ENCODE peak calls at places on chromosomes 12 and 14, in ten cellular contexts. One of them, this sample, is unnamed.

GRCh38 chr12:92378682-92379479 is 233.2 kb upstream of the BTG1 start:
- DNase-seq in gastrocnemius medialis: no peak
- DNase-seq in suprapubic skin: no peak
- DNase-seq in tibial nerve: no peak
- DNase-seq in NB4: no peak
- DNase-seq in uterus: no peak
- DNase-seq in adrenal gland: no peak
- DNase-seq in body of pancreas: no peak
- DNase-seq in A549: no peak
- DNase-seq in K562: peak
- DNase-seq in this sample: no peak

GRCh38 chr12:55675671-55676070 is 32.0 kb downstream of the ITGA7 start:
- DNase-seq in body of pancreas: no peak
- DNase-seq in tibial nerve: no peak
- DNase-seq in K562: no peak
- DNase-seq in suprapubic skin: no peak
- DNase-seq in gastrocnemius medialis: no peak
- DNase-seq in NB4: no peak
- DNase-seq in uterus: no peak
- DNase-seq in adrenal gland: no peak
- DNase-seq in A549: no peak
- DNase-seq in this sample: no peak

GRCh38 chr14:88045705-88046104 is 40.8 kb downstream of the GPR65 start:
- DNase-seq in tibial nerve: no peak
- DNase-seq in A549: no peak
- DNase-seq in K562: no peak
- DNase-seq in NB4: no peak
- DNase-seq in gastrocnemius medialis: peak
- DNase-seq in uterus: no peak
- DNase-seq in adrenal gland: no peak
- DNase-seq in suprapubic skin: no peak
- DNase-seq in body of pancreas: peak
- DNase-seq in this sample: no peak

GRCh38 chr14:105479438-105480164 is 5.0 kb downstream of the CRIP2 start:
- DNase-seq in NB4: no peak
- DNase-seq in uterus: no peak
- DNase-seq in gastrocnemius medialis: no peak
- DNase-seq in suprapubic skin: peak
- DNase-seq in A549: no peak
- DNase-seq in body of pancreas: no peak
- DNase-seq in adrenal gland: no peak
- DNase-seq in K562: no peak
- DNase-seq in tibial nerve: no peak
- DNase-seq in this sample: no peak

GRCh38 chr12:65881348-65881961 is 57.2 kb downstream of the HMGA2 start:
- DNase-seq in NB4: peak
- DNase-seq in uterus: peak
- DNase-seq in A549: no peak
- DNase-seq in tibial nerve: peak
- DNase-seq in gastrocnemius medialis: peak
- DNase-seq in K562: no peak
- DNase-seq in body of pancreas: peak
- DNase-seq in adrenal gland: peak
- DNase-seq in suprapubic skin: no peak
- DNase-seq in this sample: peak

GRCh38 chr12:78208106-78208505 is 377.4 kb downstream of the NAV3 start:
- DNase-seq in uterus: no peak
- DNase-seq in suprapubic skin: no peak
- DNase-seq in NB4: no peak
- DNase-seq in body of pancreas: no peak
- DNase-seq in A549: no peak
- DNase-seq in tibial nerve: no peak
- DNase-seq in adrenal gland: no peak
- DNase-seq in gastrocnemius medialis: no peak
- DNase-seq in K562: no peak
- DNase-seq in this sample: no peak

GRCh38 chr12:76270657-76271358 is 77.4 kb downstream of the BBS10 start:
- DNase-seq in K562: no peak
- DNase-seq in A549: no peak
- DNase-seq in uterus: no peak
- DNase-seq in tibial nerve: no peak
- DNase-seq in suprapubic skin: no peak
- DNase-seq in NB4: no peak
- DNase-seq in adrenal gland: no peak
- DNase-seq in gastrocnemius medialis: no peak
- DNase-seq in body of pancreas: no peak
- DNase-seq in this sample: no peak

GRCh38 chr14:104676694-104677505 is 12.5 kb upstream of the INF2 start:
- DNase-seq in gastrocnemius medialis: no peak
- DNase-seq in adrenal gland: no peak
- DNase-seq in A549: no peak
- DNase-seq in NB4: peak
- DNase-seq in suprapubic skin: peak
- DNase-seq in tibial nerve: no peak
- DNase-seq in body of pancreas: no peak
- DNase-seq in K562: peak
- DNase-seq in uterus: peak
- DNase-seq in this sample: no peak

GRCh38 chr14:64035143-64035542 is 182.3 kb downstream of the SYNE2 start:
- DNase-seq in tibial nerve: no peak
- DNase-seq in suprapubic skin: no peak
- DNase-seq in body of pancreas: no peak
- DNase-seq in gastrocnemius medialis: no peak
- DNase-seq in uterus: no peak
- DNase-seq in adrenal gland: no peak
- DNase-seq in A549: no peak
- DNase-seq in NB4: no peak
- DNase-seq in K562: no peak
- DNase-seq in this sample: no peak

GRCh38 chr14:103156733-103157411 is 33.6 kb downstream of the TNFAIP2 start:
- DNase-seq in adrenal gland: no peak
- DNase-seq in tibial nerve: no peak
- DNase-seq in uterus: no peak
- DNase-seq in suprapubic skin: no peak
- DNase-seq in gastrocnemius medialis: no peak
- DNase-seq in K562: no peak
- DNase-seq in body of pancreas: no peak
- DNase-seq in A549: no peak
- DNase-seq in NB4: no peak
- DNase-seq in this sample: no peak

GRCh38 chr12:50325890-50326391 is 42.6 kb upstream of the LIMA1 start:
- DNase-seq in body of pancreas: peak
- DNase-seq in NB4: no peak
- DNase-seq in uterus: no peak
- DNase-seq in tibial nerve: no peak
- DNase-seq in K562: no peak
- DNase-seq in A549: peak
- DNase-seq in suprapubic skin: no peak
- DNase-seq in gastrocnemius medialis: no peak
- DNase-seq in adrenal gland: no peak
- DNase-seq in this sample: no peak

GRCh38 chr12:109741970-109742372 is 28.3 kb downstream of the FAM222A start:
- DNase-seq in NB4: no peak
- DNase-seq in tibial nerve: peak
- DNase-seq in uterus: peak
- DNase-seq in adrenal gland: peak
- DNase-seq in K562: no peak
- DNase-seq in suprapubic skin: peak
- DNase-seq in gastrocnemius medialis: no peak
- DNase-seq in body of pancreas: peak
- DNase-seq in A549: no peak
- DNase-seq in this sample: peak

GRCh38 chr12:53564941-53565340 is 57.7 kb upstream of the NPFF start:
- DNase-seq in tibial nerve: no peak
- DNase-seq in NB4: peak
- DNase-seq in uterus: peak
- DNase-seq in K562: no peak
- DNase-seq in A549: no peak
- DNase-seq in suprapubic skin: no peak
- DNase-seq in adrenal gland: no peak
- DNase-seq in body of pancreas: no peak
- DNase-seq in gastrocnemius medialis: peak
- DNase-seq in this sample: no peak

GRCh38 chr12:575948-576612 is 87.2 kb downstream of the NINJ2 start:
- DNase-seq in suprapubic skin: peak
- DNase-seq in NB4: peak
- DNase-seq in tibial nerve: peak
- DNase-seq in adrenal gland: peak
- DNase-seq in body of pancreas: peak
- DNase-seq in gastrocnemius medialis: peak
- DNase-seq in K562: peak
- DNase-seq in A549: peak
- DNase-seq in uterus: peak
- DNase-seq in this sample: peak
- TF ChIP-seq POLR2A in suprapubic skin: no peak
- TF ChIP-seq POLR2A in NB4: peak
- TF ChIP-seq POLR2A in tibial nerve: no peak
- TF ChIP-seq POLR2A in adrenal gland: no peak
- TF ChIP-seq POLR2A in body of pancreas: no peak
- TF ChIP-seq POLR2A in gastrocnemius medialis: peak
- TF ChIP-seq POLR2A in K562: peak
- TF ChIP-seq POLR2A in A549: peak
- TF ChIP-seq POLR2A in uterus: no peak
- TF ChIP-seq POLR2A in this sample: no peak

DNA sequence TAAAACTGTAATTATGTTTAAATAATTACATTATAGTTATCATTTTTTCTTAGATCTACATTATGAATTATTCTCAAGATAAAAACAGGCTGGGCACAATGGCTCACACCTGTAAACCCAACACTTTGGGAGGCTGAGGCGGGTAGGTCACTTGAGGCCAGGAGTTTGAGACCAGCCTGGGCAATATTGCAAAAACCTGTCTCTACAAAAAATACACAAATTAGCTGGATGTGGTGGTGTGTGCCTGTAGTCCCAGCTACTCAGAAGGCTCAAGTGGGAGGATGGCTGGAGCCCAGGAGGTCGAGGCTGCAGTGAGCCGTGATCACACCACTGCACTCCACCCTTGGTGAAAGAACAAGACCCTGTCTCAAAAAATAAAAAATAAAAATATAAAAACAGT is 40.3 kb upstream of the KCNJ8 start:
- DNase-seq in tibial nerve: no peak
- DNase-seq in A549: no peak
- DNase-seq in uterus: no peak
- DNase-seq in adrenal gland: no peak
- DNase-seq in body of pancreas: no peak
- DNase-seq in gastrocnemius medialis: no peak
- DNase-seq in K562: no peak
- DNase-seq in NB4: no peak
- DNase-seq in suprapubic skin: no peak
- DNase-seq in this sample: no peak
- TF ChIP-seq CTCF in tibial nerve: no peak
- TF ChIP-seq CTCF in A549: no peak
- TF ChIP-seq CTCF in uterus: no peak
- TF ChIP-seq CTCF in adrenal gland: no peak
- TF ChIP-seq CTCF in body of pancreas: no peak
- TF ChIP-seq CTCF in gastrocnemius medialis: no peak
- TF ChIP-seq CTCF in K562: no peak
- TF ChIP-seq CTCF in NB4: no peak
- TF ChIP-seq CTCF in suprapubic skin: no peak
- TF ChIP-seq CTCF in this sample: no peak

GRCh38 chr14:50103558-50103957 is 12.8 kb downstream of the VCPKMT start:
- DNase-seq in body of pancreas: no peak
- DNase-seq in NB4: no peak
- DNase-seq in uterus: no peak
- DNase-seq in adrenal gland: no peak
- DNase-seq in K562: no peak
- DNase-seq in A549: no peak
- DNase-seq in suprapubic skin: no peak
- DNase-seq in gastrocnemius medialis: no peak
- DNase-seq in tibial nerve: no peak
- DNase-seq in this sample: no peak

GRCh38 chr14:50101417-50101816 is 15.0 kb downstream of the VCPKMT start:
- DNase-seq in suprapubic skin: no peak
- DNase-seq in A549: no peak
- DNase-seq in NB4: no peak
- DNase-seq in tibial nerve: no peak
- DNase-seq in uterus: no peak
- DNase-seq in adrenal gland: no peak
- DNase-seq in gastrocnemius medialis: no peak
- DNase-seq in body of pancreas: no peak
- DNase-seq in K562: no peak
- DNase-seq in this sample: no peak

GRCh38 chr14:50095895-50096294 is 20.5 kb downstream of the VCPKMT start:
- DNase-seq in K562: no peak
- DNase-seq in gastrocnemius medialis: no peak
- DNase-seq in suprapubic skin: no peak
- DNase-seq in tibial nerve: no peak
- DNase-seq in A549: no peak
- DNase-seq in adrenal gland: no peak
- DNase-seq in body of pancreas: no peak
- DNase-seq in NB4: peak
- DNase-seq in uterus: no peak
- DNase-seq in this sample: no peak

GRCh38 chr14:50100824-50101223 is 15.5 kb downstream of the VCPKMT start:
- DNase-seq in A549: no peak
- DNase-seq in uterus: no peak
- DNase-seq in tibial nerve: no peak
- DNase-seq in body of pancreas: no peak
- DNase-seq in gastrocnemius medialis: no peak
- DNase-seq in K562: no peak
- DNase-seq in NB4: no peak
- DNase-seq in adrenal gland: no peak
- DNase-seq in suprapubic skin: no peak
- DNase-seq in this sample: no peak

DNA sequence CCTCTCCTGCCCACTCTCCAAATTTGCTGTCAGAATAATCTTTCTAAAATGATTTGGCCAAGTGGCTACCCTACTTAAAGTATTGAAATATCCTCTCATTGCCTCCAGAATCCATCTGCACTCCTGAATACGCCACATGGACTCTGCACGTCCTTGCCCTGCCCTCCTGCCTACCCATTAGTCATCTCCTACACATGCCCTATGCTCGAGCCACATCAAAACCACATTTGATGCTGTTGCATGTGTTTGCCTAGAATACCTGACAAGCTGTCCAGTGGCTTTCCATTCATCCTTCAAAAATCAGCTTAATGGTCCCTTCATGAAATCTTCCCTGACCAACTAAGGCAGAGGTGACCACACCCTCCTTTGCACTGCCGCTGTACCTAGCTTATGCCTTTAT is 17.0 kb downstream of the VCPKMT start:
- DNase-seq in tibial nerve: no peak
- DNase-seq in uterus: no peak
- DNase-seq in suprapubic skin: no peak
- DNase-seq in A549: no peak
- DNase-seq in gastrocnemius medialis: no peak
- DNase-seq in adrenal gland: no peak
- DNase-seq in K562: no peak
- DNase-seq in body of pancreas: no peak
- DNase-seq in NB4: no peak
- DNase-seq in this sample: no peak
- H3K4me3 ChIP-seq in tibial nerve: no peak
- H3K4me3 ChIP-seq in uterus: no peak
- H3K4me3 ChIP-seq in suprapubic skin: no peak
- H3K4me3 ChIP-seq in A549: no peak
- H3K4me3 ChIP-seq in gastrocnemius medialis: no peak
- H3K4me3 ChIP-seq in adrenal gland: no peak
- H3K4me3 ChIP-seq in K562: no peak
- H3K4me3 ChIP-seq in body of pancreas: no peak
- H3K4me3 ChIP-seq in NB4: no peak
- H3K4me3 ChIP-seq in this sample: no peak

GRCh38 chr14:100333867-100334266 is 10.7 kb downstream of the SLC25A47 start:
- DNase-seq in suprapubic skin: peak
- DNase-seq in NB4: no peak
- DNase-seq in gastrocnemius medialis: no peak
- DNase-seq in body of pancreas: no peak
- DNase-seq in tibial nerve: no peak
- DNase-seq in uterus: no peak
- DNase-seq in adrenal gland: no peak
- DNase-seq in A549: no peak
- DNase-seq in K562: no peak
- DNase-seq in this sample: no peak
- TF ChIP-seq POLR2A in suprapubic skin: no peak
- TF ChIP-seq POLR2A in NB4: no peak
- TF ChIP-seq POLR2A in gastrocnemius medialis: no peak
- TF ChIP-seq POLR2A in body of pancreas: no peak
- TF ChIP-seq POLR2A in tibial nerve: no peak
- TF ChIP-seq POLR2A in uterus: no peak
- TF ChIP-seq POLR2A in adrenal gland: no peak
- TF ChIP-seq POLR2A in A549: no peak
- TF ChIP-seq POLR2A in K562: no peak
- TF ChIP-seq POLR2A in this sample: no peak